ENCODE peak calls at places on chromosomes 16 and 17, in four cellular contexts. N is adipocyte, L is fibroblast of lung, G is endodermal cell. C is an unnamed sample.

GRCh38 chr16:68146583-68146982 is 61.4 kb downstream of the NFATC3 start:
- DNase-seq in N (peak), G (no peak), L (peak), C (no peak)

GRCh38 chr17:64390066-64390465 is 594 bp downstream of the PECAM1 start:
- DNase-seq in G (no peak), L (no peak), N (no peak), C (no peak)

GRCh38 chr16:11560701-11561439 is 25.8 kb downstream of the LITAF start:
- DNase-seq in L (no peak), G (peak), N (peak), C (no peak)

GRCh38 chr16:57115504-57116182 is 23.3 kb downstream of the CPNE2 start:
- DNase-seq in N (no peak), G (no peak), L (peak), C (no peak)

GRCh38 chr17:2502911-2503580 is 8.6 kb downstream of the METTL16 start:
- DNase-seq in G (peak), L (no peak), N (no peak), C (no peak)

GRCh38 chr16:88995194-88995593 is 18.2 kb upstream of the CBFA2T3 start:
- DNase-seq in N (no peak), G (no peak), L (no peak), C (no peak)

GRCh38 chr17:1865252-1866037 is 35.6 kb downstream of the RPA1 start:
- DNase-seq in G (peak), L (peak), N (peak), C (no peak)

GRCh38 chr17:74521701-74522201 is 9.5 kb downstream of the CD300LB start:
- DNase-seq in N (no peak), L (no peak), G (peak), C (no peak)

GRCh38 chr17:66268247-66268927 is 34.0 kb upstream of the PRKCA start:
- DNase-seq in G (no peak), L (peak), N (peak), C (no peak)

GRCh38 chr16:56277040-56277439 is 85.8 kb downstream of the GNAO1 start:
- DNase-seq in G (peak), N (no peak), L (no peak), C (no peak)

GRCh38 chr16:25996052-25996451 is 304.3 kb downstream of the HS3ST4 start:
- DNase-seq in L (no peak), G (no peak), N (no peak), C (no peak)

GRCh38 chr17:45223541-45224528 is 2.1 kb downstream of the FMNL1 start:
- DNase-seq in G (no peak), N (no peak), L (no peak), C (no peak)

GRCh38 chr17:78208486-78208885 is 5.6 kb upstream of the BIRC5 start:
- DNase-seq in N (no peak), G (no peak), L (no peak), C (no peak)

GRCh38 chr16:68367034-68367433 is 56.2 kb downstream of the PRMT7 start:
- DNase-seq in L (no peak), N (peak), G (peak), C (no peak)

GRCh38 chr16:47043970-47044684 is 70.7 kb upstream of the DNAJA2 start:
- DNase-seq in N (no peak), G (no peak), L (no peak), C (no peak)

GRCh38 chr17:61635913-61636432 is 45.0 kb upstream of the NACA2 start:
- DNase-seq in L (peak), G (peak), N (peak), C (peak)

GRCh38 chr17:50660042-50660886 is 25.6 kb downstream of the ABCC3 start:
- DNase-seq in N (peak), L (no peak), G (peak), C (no peak)

GRCh38 chr17:65359016-65359415 is 202.4 kb downstream of the AXIN2 start:
- DNase-seq in L (peak), N (peak), G (no peak), C (no peak)

GRCh38 chr16:12184419-12184831 is 207.9 kb downstream of the SNX29 start:
- DNase-seq in N (no peak), G (no peak), L (no peak), C (no peak)

GRCh38 chr16:46712911-46713310 is 23.5 kb downstream of the ORC6 start:
- DNase-seq in N (no peak), G (no peak), L (no peak), C (no peak)

GRCh38 chr17:63249256-63250006 is 196.7 kb downstream of the CYB561 start:
- DNase-seq in G (no peak), L (peak), N (no peak), C (no peak)

GRCh38 chr17:42559076-42559475 is 2.9 kb upstream of the COASY start:
- DNase-seq in N (no peak), L (no peak), G (no peak), C (no peak)

GRCh38 chr17:44689492-44690217 is at the start of gene CCDC43:
- DNase-seq in N (peak), L (peak), G (peak), C (peak)

GRCh38 chr16:81505011-81505660 is 60.5 kb downstream of the CMIP start:
- DNase-seq in L (no peak), G (no peak), N (no peak), C (no peak)

GRCh38 chr17:75774988-75775668 is 9.5 kb upstream of the UNK start:
- DNase-seq in G (peak), L (peak), N (peak), C (no peak)

GRCh38 chr17:42288985-42289862 is 926 bp downstream of the STAT5A start:
- DNase-seq in L (no peak), G (peak), N (no peak), C (no peak)

GRCh38 chr17:47913050-47913449 is 17.0 kb downstream of the SP2 start:
- DNase-seq in G (no peak), L (no peak), N (no peak), C (no peak)

GRCh38 chr17:40361063-40361924 is 3.2 kb downstream of the GJD3 start:
- DNase-seq in N (no peak), G (peak), L (no peak), C (no peak)

GRCh38 chr17:76845524-76845923 is 22.7 kb upstream of the MGAT5B start:
- DNase-seq in G (no peak), N (no peak), L (peak), C (no peak)

GRCh38 chr16:74888227-74888862 is 96.6 kb downstream of the WDR59 start:
- DNase-seq in N (no peak), L (no peak), G (no peak), C (no peak)

GRCh38 chr16:3999479-3999868 is 116.8 kb downstream of the ADCY9 start:
- DNase-seq in L (peak), G (peak), N (peak), C (peak)

GRCh38 chr16:52537463-52537862 is 9.5 kb downstream of the TOX3 start:
- DNase-seq in N (no peak), L (peak), G (no peak), C (no peak)
- H3K9ac ChIP-seq in N (no peak), L (no peak), G (no peak), C (no peak)

GRCh38 chr16:85522842-85523601 is 90.1 kb upstream of the GSE1 start:
- DNase-seq in G (no peak), N (peak), L (peak), C (no peak)
- H3K9ac ChIP-seq in G (no peak), N (peak), L (no peak), C (no peak)

DNA sequence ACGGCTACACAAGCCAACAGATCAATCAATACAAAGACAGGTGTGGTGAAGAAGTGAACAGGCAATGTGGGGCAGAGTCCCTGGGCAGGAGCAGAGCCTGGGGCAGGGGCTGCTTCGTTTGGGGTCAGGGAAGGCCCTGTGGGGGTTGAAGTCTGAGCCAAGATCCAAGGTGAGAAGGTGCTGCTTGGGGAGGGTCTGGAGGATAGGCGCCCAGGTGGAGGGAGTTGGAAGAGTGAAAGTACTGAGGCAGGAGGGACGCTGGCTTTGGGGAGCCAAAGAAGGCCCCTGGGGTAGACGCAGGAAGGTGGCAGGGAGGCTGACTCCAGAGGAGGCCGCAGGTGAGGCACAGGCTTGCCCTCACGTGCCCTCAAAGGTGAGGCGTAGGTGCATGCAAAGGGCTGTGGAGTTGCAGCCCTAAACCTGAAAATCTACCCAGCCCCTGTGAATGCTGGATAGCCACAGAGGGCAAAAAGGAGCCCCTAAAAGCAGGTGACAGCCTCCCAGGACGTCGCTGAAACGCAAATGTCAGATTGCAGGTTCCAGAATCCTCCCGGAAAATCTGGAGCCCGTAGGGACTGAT is 33.3 kb downstream of the WFDC1 start:
- DNase-seq in G (peak), L (no peak), N (no peak), C (no peak)
- H3K9ac ChIP-seq in G (no peak), L (no peak), N (no peak), C (no peak)

GRCh38 chr17:55124730-55125129 is 140.0 kb upstream of the HLF start:
- DNase-seq in G (no peak), N (no peak), L (no peak), C (no peak)
- H3K9ac ChIP-seq in G (no peak), N (no peak), L (no peak), C (no peak)

GRCh38 chr17:16491703-16492612 is at the start of gene LRRC75A:
- DNase-seq in G (peak), L (peak), N (peak), C (no peak)
- H3K9ac ChIP-seq in G (no peak), L (peak), N (peak), C (no peak)